ENCODE peak calls at places on chromosome 14, in eight cellular contexts. One of them, this sample, is unnamed.

GRCh38 chr14:45112886-45113772 is 21.2 kb downstream of the FKBP3 start:
- DNase-seq in PC-3: peak; percentile 88
- DNase-seq in lung microvascular endothelial cell: peak; percentile 61
- DNase-seq in activated CD8-positive, alpha-beta memory T cell treated with anti-CD3 and anti-CD28 coated beads for 4 hours: no peak
- DNase-seq in psoas muscle: no peak
- DNase-seq in glomerular endothelial cell: no peak
- DNase-seq in NCI-H510A treated with DMSO at 0.1 percent for 48 hours: peak; percentile 89
- DNase-seq in activated gamma-delta T cell treated with Interleukin-2 at 50 U/mL for 16 hours: no peak
- DNase-seq in this sample: no peak

GRCh38 chr14:79732911-79733310 is 478.4 kb downstream of the DIO2 start:
- DNase-seq in PC-3: no peak
- DNase-seq in lung microvascular endothelial cell: no peak
- DNase-seq in activated CD8-positive, alpha-beta memory T cell treated with anti-CD3 and anti-CD28 coated beads for 4 hours: no peak
- DNase-seq in psoas muscle: no peak
- DNase-seq in glomerular endothelial cell: no peak
- DNase-seq in NCI-H510A treated with DMSO at 0.1 percent for 48 hours: no peak
- DNase-seq in activated gamma-delta T cell treated with Interleukin-2 at 50 U/mL for 16 hours: no peak
- DNase-seq in this sample: no peak

GRCh38 chr14:88856786-88857366 is 32.4 kb downstream of the TTC8 start:
- DNase-seq in PC-3: no peak
- DNase-seq in lung microvascular endothelial cell: no peak
- DNase-seq in activated CD8-positive, alpha-beta memory T cell treated with anti-CD3 and anti-CD28 coated beads for 4 hours: no peak
- DNase-seq in psoas muscle: no peak
- DNase-seq in glomerular endothelial cell: no peak
- DNase-seq in NCI-H510A treated with DMSO at 0.1 percent for 48 hours: no peak
- DNase-seq in activated gamma-delta T cell treated with Interleukin-2 at 50 U/mL for 16 hours: no peak
- DNase-seq in this sample: no peak

GRCh38 chr14:65604946-65605345 is 192.4 kb downstream of the FUT8 start:
- DNase-seq in PC-3: peak; percentile 35
- DNase-seq in lung microvascular endothelial cell: no peak
- DNase-seq in activated CD8-positive, alpha-beta memory T cell treated with anti-CD3 and anti-CD28 coated beads for 4 hours: no peak
- DNase-seq in psoas muscle: no peak
- DNase-seq in glomerular endothelial cell: no peak
- DNase-seq in NCI-H510A treated with DMSO at 0.1 percent for 48 hours: no peak
- DNase-seq in activated gamma-delta T cell treated with Interleukin-2 at 50 U/mL for 16 hours: no peak
- DNase-seq in this sample: no peak

GRCh38 chr14:70515796-70516195 is 19.0 kb downstream of the ADAM20 start:
- DNase-seq in PC-3: peak; percentile 32
- DNase-seq in lung microvascular endothelial cell: no peak
- DNase-seq in activated CD8-positive, alpha-beta memory T cell treated with anti-CD3 and anti-CD28 coated beads for 4 hours: no peak
- DNase-seq in psoas muscle: no peak
- DNase-seq in glomerular endothelial cell: no peak
- DNase-seq in NCI-H510A treated with DMSO at 0.1 percent for 48 hours: no peak
- DNase-seq in activated gamma-delta T cell treated with Interleukin-2 at 50 U/mL for 16 hours: no peak
- DNase-seq in this sample: no peak

GRCh38 chr14:66508547-66508845 is 549 bp downstream of the GPHN start:
- DNase-seq in PC-3: no peak
- DNase-seq in lung microvascular endothelial cell: no peak
- DNase-seq in activated CD8-positive, alpha-beta memory T cell treated with anti-CD3 and anti-CD28 coated beads for 4 hours: no peak
- DNase-seq in psoas muscle: no peak
- DNase-seq in glomerular endothelial cell: no peak
- DNase-seq in NCI-H510A treated with DMSO at 0.1 percent for 48 hours: no peak
- DNase-seq in activated gamma-delta T cell treated with Interleukin-2 at 50 U/mL for 16 hours: no peak
- DNase-seq in this sample: no peak

GRCh38 chr14:100406505-100407131 is 83.5 kb downstream of the SLC25A47 start:
- DNase-seq in PC-3: peak; percentile 13
- DNase-seq in lung microvascular endothelial cell: peak; percentile 27
- DNase-seq in activated CD8-positive, alpha-beta memory T cell treated with anti-CD3 and anti-CD28 coated beads for 4 hours: no peak
- DNase-seq in psoas muscle: peak; percentile 59
- DNase-seq in glomerular endothelial cell: no peak
- DNase-seq in NCI-H510A treated with DMSO at 0.1 percent for 48 hours: peak; percentile 49
- DNase-seq in activated gamma-delta T cell treated with Interleukin-2 at 50 U/mL for 16 hours: peak; percentile 45
- DNase-seq in this sample: no peak

GRCh38 chr14:55077155-55077554 is 25.7 kb downstream of the MAPK1IP1L start:
- DNase-seq in PC-3: peak; percentile 44
- DNase-seq in lung microvascular endothelial cell: no peak
- DNase-seq in activated CD8-positive, alpha-beta memory T cell treated with anti-CD3 and anti-CD28 coated beads for 4 hours: no peak
- DNase-seq in psoas muscle: no peak
- DNase-seq in glomerular endothelial cell: no peak
- DNase-seq in NCI-H510A treated with DMSO at 0.1 percent for 48 hours: no peak
- DNase-seq in activated gamma-delta T cell treated with Interleukin-2 at 50 U/mL for 16 hours: no peak
- DNase-seq in this sample: no peak

GRCh38 chr14:102050625-102051024 is 36.2 kb downstream of the HSP90AA1 start:
- DNase-seq in PC-3: no peak
- DNase-seq in lung microvascular endothelial cell: no peak
- DNase-seq in activated CD8-positive, alpha-beta memory T cell treated with anti-CD3 and anti-CD28 coated beads for 4 hours: no peak
- DNase-seq in psoas muscle: peak; percentile 77
- DNase-seq in glomerular endothelial cell: no peak
- DNase-seq in NCI-H510A treated with DMSO at 0.1 percent for 48 hours: no peak
- DNase-seq in activated gamma-delta T cell treated with Interleukin-2 at 50 U/mL for 16 hours: no peak
- DNase-seq in this sample: no peak

GRCh38 chr14:76426161-76426696 is 50.3 kb downstream of the ESRRB start:
- DNase-seq in PC-3: peak; percentile 5
- DNase-seq in lung microvascular endothelial cell: no peak
- DNase-seq in activated CD8-positive, alpha-beta memory T cell treated with anti-CD3 and anti-CD28 coated beads for 4 hours: no peak
- DNase-seq in psoas muscle: no peak
- DNase-seq in glomerular endothelial cell: no peak
- DNase-seq in NCI-H510A treated with DMSO at 0.1 percent for 48 hours: no peak
- DNase-seq in activated gamma-delta T cell treated with Interleukin-2 at 50 U/mL for 16 hours: no peak
- DNase-seq in this sample: no peak

GRCh38 chr14:71384007-71384605 is 476.8 kb downstream of the PCNX1 start:
- DNase-seq in PC-3: no peak
- DNase-seq in lung microvascular endothelial cell: no peak
- DNase-seq in activated CD8-positive, alpha-beta memory T cell treated with anti-CD3 and anti-CD28 coated beads for 4 hours: no peak
- DNase-seq in psoas muscle: no peak
- DNase-seq in glomerular endothelial cell: no peak
- DNase-seq in NCI-H510A treated with DMSO at 0.1 percent for 48 hours: no peak
- DNase-seq in activated gamma-delta T cell treated with Interleukin-2 at 50 U/mL for 16 hours: no peak
- DNase-seq in this sample: no peak

GRCh38 chr14:54108481-54109471 is 152.2 kb upstream of the BMP4 start:
- DNase-seq in PC-3: peak; percentile 100
- DNase-seq in lung microvascular endothelial cell: peak; percentile 84
- DNase-seq in activated CD8-positive, alpha-beta memory T cell treated with anti-CD3 and anti-CD28 coated beads for 4 hours: no peak
- DNase-seq in psoas muscle: no peak
- DNase-seq in glomerular endothelial cell: peak; percentile 87
- DNase-seq in NCI-H510A treated with DMSO at 0.1 percent for 48 hours: no peak
- DNase-seq in activated gamma-delta T cell treated with Interleukin-2 at 50 U/mL for 16 hours: no peak
- DNase-seq in this sample: no peak

GRCh38 chr14:106037380-106037779 is 511.0 kb downstream of the TMEM121 start:
- DNase-seq in PC-3: peak; percentile 4
- DNase-seq in lung microvascular endothelial cell: no peak
- DNase-seq in activated CD8-positive, alpha-beta memory T cell treated with anti-CD3 and anti-CD28 coated beads for 4 hours: no peak
- DNase-seq in psoas muscle: no peak
- DNase-seq in glomerular endothelial cell: no peak
- DNase-seq in NCI-H510A treated with DMSO at 0.1 percent for 48 hours: no peak
- DNase-seq in activated gamma-delta T cell treated with Interleukin-2 at 50 U/mL for 16 hours: no peak
- DNase-seq in this sample: no peak

GRCh38 chr14:90642239-90642717 is 174.0 kb downstream of the TTC7B start:
- DNase-seq in PC-3: no peak
- DNase-seq in lung microvascular endothelial cell: peak; percentile 77
- DNase-seq in activated CD8-positive, alpha-beta memory T cell treated with anti-CD3 and anti-CD28 coated beads for 4 hours: no peak
- DNase-seq in psoas muscle: no peak
- DNase-seq in glomerular endothelial cell: peak; percentile 36
- DNase-seq in NCI-H510A treated with DMSO at 0.1 percent for 48 hours: no peak
- DNase-seq in activated gamma-delta T cell treated with Interleukin-2 at 50 U/mL for 16 hours: no peak
- DNase-seq in this sample: no peak

GRCh38 chr14:104510794-104511611 is 68.6 kb upstream of the C14orf180 start:
- DNase-seq in PC-3: no peak
- DNase-seq in lung microvascular endothelial cell: no peak
- DNase-seq in activated CD8-positive, alpha-beta memory T cell treated with anti-CD3 and anti-CD28 coated beads for 4 hours: no peak
- DNase-seq in psoas muscle: peak; percentile 69
- DNase-seq in glomerular endothelial cell: no peak
- DNase-seq in NCI-H510A treated with DMSO at 0.1 percent for 48 hours: no peak
- DNase-seq in activated gamma-delta T cell treated with Interleukin-2 at 50 U/mL for 16 hours: no peak
- DNase-seq in this sample: no peak

GRCh38 chr14:44961151-44961729 is 507 bp downstream of the KLHL28 start:
- DNase-seq in PC-3: peak; percentile 57
- DNase-seq in lung microvascular endothelial cell: peak; percentile 60
- DNase-seq in activated CD8-positive, alpha-beta memory T cell treated with anti-CD3 and anti-CD28 coated beads for 4 hours: peak; percentile 27
- DNase-seq in psoas muscle: peak; percentile 70
- DNase-seq in glomerular endothelial cell: no peak
- DNase-seq in NCI-H510A treated with DMSO at 0.1 percent for 48 hours: peak; percentile 79
- DNase-seq in activated gamma-delta T cell treated with Interleukin-2 at 50 U/mL for 16 hours: peak; percentile 56
- DNase-seq in this sample: peak; percentile 60

GRCh38 chr14:95500772-95501401 is 15.6 kb downstream of the SYNE3 start:
- DNase-seq in PC-3: peak; percentile 66
- DNase-seq in lung microvascular endothelial cell: peak; percentile 83
- DNase-seq in activated CD8-positive, alpha-beta memory T cell treated with anti-CD3 and anti-CD28 coated beads for 4 hours: no peak
- DNase-seq in psoas muscle: peak; percentile 71
- DNase-seq in glomerular endothelial cell: no peak
- DNase-seq in NCI-H510A treated with DMSO at 0.1 percent for 48 hours: no peak
- DNase-seq in activated gamma-delta T cell treated with Interleukin-2 at 50 U/mL for 16 hours: no peak
- DNase-seq in this sample: no peak

GRCh38 chr14:49314756-49315155 is 271.4 kb downstream of the RPS29 start:
- DNase-seq in PC-3: no peak
- DNase-seq in lung microvascular endothelial cell: no peak
- DNase-seq in activated CD8-positive, alpha-beta memory T cell treated with anti-CD3 and anti-CD28 coated beads for 4 hours: no peak
- DNase-seq in psoas muscle: no peak
- DNase-seq in glomerular endothelial cell: no peak
- DNase-seq in NCI-H510A treated with DMSO at 0.1 percent for 48 hours: no peak
- DNase-seq in activated gamma-delta T cell treated with Interleukin-2 at 50 U/mL for 16 hours: no peak
- DNase-seq in this sample: no peak

GRCh38 chr14:77531071-77531470 is 32.5 kb upstream of the ISM2 start:
- DNase-seq in PC-3: no peak
- DNase-seq in lung microvascular endothelial cell: no peak
- DNase-seq in activated CD8-positive, alpha-beta memory T cell treated with anti-CD3 and anti-CD28 coated beads for 4 hours: no peak
- DNase-seq in psoas muscle: no peak
- DNase-seq in glomerular endothelial cell: no peak
- DNase-seq in NCI-H510A treated with DMSO at 0.1 percent for 48 hours: no peak
- DNase-seq in activated gamma-delta T cell treated with Interleukin-2 at 50 U/mL for 16 hours: no peak
- DNase-seq in this sample: no peak

GRCh38 chr14:67446371-67447032 is 34.5 kb upstream of the PLEK2 start:
- DNase-seq in PC-3: no peak
- DNase-seq in lung microvascular endothelial cell: no peak
- DNase-seq in activated CD8-positive, alpha-beta memory T cell treated with anti-CD3 and anti-CD28 coated beads for 4 hours: no peak
- DNase-seq in psoas muscle: no peak
- DNase-seq in glomerular endothelial cell: no peak
- DNase-seq in NCI-H510A treated with DMSO at 0.1 percent for 48 hours: no peak
- DNase-seq in activated gamma-delta T cell treated with Interleukin-2 at 50 U/mL for 16 hours: no peak
- DNase-seq in this sample: no peak